ENCODE peak calls at places on chromosome 19, in five cellular contexts. One of them, this sample, is unnamed.

GRCh38 chr19:9054768-9055167 is 32.1 kb upstream of the OR1M1 start:
- DNase-seq in astrocyte: no peak
- DNase-seq in ovary: no peak
- DNase-seq in fibroblast of lung: no peak
- DNase-seq in WERI-Rb-1: no peak
- DNase-seq in this sample: no peak

GRCh38 chr19:46196410-46197124 is 33.0 kb upstream of the IGFL1 start:
- DNase-seq in astrocyte: no peak
- DNase-seq in ovary: no peak
- DNase-seq in fibroblast of lung: no peak
- DNase-seq in WERI-Rb-1: no peak
- DNase-seq in this sample: no peak

GRCh38 chr19:35269425-35270117 is 809 bp downstream of the USF2 start:
- DNase-seq in astrocyte: peak; percentile 63
- DNase-seq in ovary: peak; percentile 95
- DNase-seq in fibroblast of lung: peak; percentile 77
- DNase-seq in WERI-Rb-1: peak; percentile 93
- DNase-seq in this sample: peak; percentile 82

GRCh38 chr19:44738603-44739585 is 9.6 kb upstream of the BCL3 start:
- DNase-seq in astrocyte: no peak
- DNase-seq in ovary: no peak
- DNase-seq in fibroblast of lung: peak; percentile 36
- DNase-seq in WERI-Rb-1: no peak
- DNase-seq in this sample: no peak

GRCh38 chr19:55503447-55504251 is 15.4 kb downstream of the SSC5D start:
- DNase-seq in astrocyte: peak; percentile 72
- DNase-seq in ovary: peak; percentile 94
- DNase-seq in fibroblast of lung: peak; percentile 83
- DNase-seq in WERI-Rb-1: peak; percentile 93
- DNase-seq in this sample: peak; percentile 94

GRCh38 chr19:52662631-52663030 is 24.5 kb upstream of the ZNF83 start:
- DNase-seq in astrocyte: peak; percentile 10
- DNase-seq in ovary: no peak
- DNase-seq in fibroblast of lung: peak; percentile 20
- DNase-seq in WERI-Rb-1: no peak
- DNase-seq in this sample: no peak

GRCh38 chr19:10404888-10405808 is 1.8 kb upstream of the CDC37 start:
- DNase-seq in astrocyte: no peak
- DNase-seq in ovary: no peak
- DNase-seq in fibroblast of lung: peak; percentile 13
- DNase-seq in WERI-Rb-1: no peak
- DNase-seq in this sample: no peak

GRCh38 chr19:35539850-35540249 is 5.6 kb upstream of the TMEM147 start:
- DNase-seq in astrocyte: no peak
- DNase-seq in ovary: no peak
- DNase-seq in fibroblast of lung: no peak
- DNase-seq in WERI-Rb-1: no peak
- DNase-seq in this sample: no peak

GRCh38 chr19:6527893-6528543 is 2.8 kb upstream of the TNFSF9 start:
- DNase-seq in astrocyte: no peak
- DNase-seq in ovary: no peak
- DNase-seq in fibroblast of lung: no peak
- DNase-seq in WERI-Rb-1: no peak
- DNase-seq in this sample: no peak

GRCh38 chr19:42467437-42467760 is 24.7 kb upstream of the CXCL17 start:
- DNase-seq in astrocyte: no peak
- DNase-seq in ovary: no peak
- DNase-seq in fibroblast of lung: no peak
- DNase-seq in WERI-Rb-1: no peak
- DNase-seq in this sample: no peak

GRCh38 chr19:11662278-11662677 is 65.0 kb downstream of the ZNF627 start:
- DNase-seq in astrocyte: no peak
- DNase-seq in ovary: no peak
- DNase-seq in fibroblast of lung: no peak
- DNase-seq in WERI-Rb-1: no peak
- DNase-seq in this sample: no peak

DNA sequence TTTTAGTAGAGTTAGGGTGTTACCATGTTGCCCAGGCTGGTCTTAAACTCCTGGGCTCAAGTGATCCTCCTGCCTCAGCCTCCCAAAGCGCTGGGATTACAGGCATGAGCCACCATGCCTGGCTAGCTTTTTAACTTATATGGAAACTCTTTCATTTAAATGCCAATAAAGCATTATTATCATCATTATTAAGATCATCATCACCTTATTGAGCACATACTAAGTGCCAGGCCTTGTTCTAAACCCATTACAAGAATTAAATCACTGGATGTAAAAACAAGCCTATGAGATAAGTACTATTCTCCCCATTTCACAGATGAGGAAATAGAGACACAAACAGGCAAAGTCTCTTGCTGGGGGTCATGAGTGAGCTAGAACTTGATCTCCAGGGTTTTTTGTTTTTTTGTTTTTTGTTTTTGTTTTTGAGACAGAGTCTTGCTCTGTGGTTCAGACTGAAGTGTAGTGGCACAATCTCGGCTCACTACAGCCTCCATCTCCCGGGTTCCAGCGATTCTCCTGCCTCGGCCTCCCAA is 1.3 kb downstream of the GMFG start:
- DNase-seq in astrocyte: no peak
- DNase-seq in ovary: no peak
- DNase-seq in fibroblast of lung: no peak
- DNase-seq in WERI-Rb-1: no peak
- DNase-seq in this sample: no peak
- H3K27ac ChIP-seq in astrocyte: no peak overlapping the region
- H3K27ac ChIP-seq in ovary: no peak overlapping the region
- H3K27ac ChIP-seq in fibroblast of lung: no peak overlapping the region
- H3K27ac ChIP-seq in WERI-Rb-1: no peak overlapping the region
- H3K27ac ChIP-seq in this sample: no peak overlapping the region

GRCh38 chr19:56974554-56975207 is 134.2 kb upstream of the PEG3 start:
- DNase-seq in astrocyte: no peak
- DNase-seq in ovary: peak; percentile 51
- DNase-seq in fibroblast of lung: no peak
- DNase-seq in WERI-Rb-1: no peak
- DNase-seq in this sample: no peak
- H3K27ac ChIP-seq in astrocyte: no peak overlapping the region
- H3K27ac ChIP-seq in ovary: no peak overlapping the region
- H3K27ac ChIP-seq in fibroblast of lung: no peak overlapping the region
- H3K27ac ChIP-seq in WERI-Rb-1: no peak overlapping the region
- H3K27ac ChIP-seq in this sample: no peak overlapping the region

DNA sequence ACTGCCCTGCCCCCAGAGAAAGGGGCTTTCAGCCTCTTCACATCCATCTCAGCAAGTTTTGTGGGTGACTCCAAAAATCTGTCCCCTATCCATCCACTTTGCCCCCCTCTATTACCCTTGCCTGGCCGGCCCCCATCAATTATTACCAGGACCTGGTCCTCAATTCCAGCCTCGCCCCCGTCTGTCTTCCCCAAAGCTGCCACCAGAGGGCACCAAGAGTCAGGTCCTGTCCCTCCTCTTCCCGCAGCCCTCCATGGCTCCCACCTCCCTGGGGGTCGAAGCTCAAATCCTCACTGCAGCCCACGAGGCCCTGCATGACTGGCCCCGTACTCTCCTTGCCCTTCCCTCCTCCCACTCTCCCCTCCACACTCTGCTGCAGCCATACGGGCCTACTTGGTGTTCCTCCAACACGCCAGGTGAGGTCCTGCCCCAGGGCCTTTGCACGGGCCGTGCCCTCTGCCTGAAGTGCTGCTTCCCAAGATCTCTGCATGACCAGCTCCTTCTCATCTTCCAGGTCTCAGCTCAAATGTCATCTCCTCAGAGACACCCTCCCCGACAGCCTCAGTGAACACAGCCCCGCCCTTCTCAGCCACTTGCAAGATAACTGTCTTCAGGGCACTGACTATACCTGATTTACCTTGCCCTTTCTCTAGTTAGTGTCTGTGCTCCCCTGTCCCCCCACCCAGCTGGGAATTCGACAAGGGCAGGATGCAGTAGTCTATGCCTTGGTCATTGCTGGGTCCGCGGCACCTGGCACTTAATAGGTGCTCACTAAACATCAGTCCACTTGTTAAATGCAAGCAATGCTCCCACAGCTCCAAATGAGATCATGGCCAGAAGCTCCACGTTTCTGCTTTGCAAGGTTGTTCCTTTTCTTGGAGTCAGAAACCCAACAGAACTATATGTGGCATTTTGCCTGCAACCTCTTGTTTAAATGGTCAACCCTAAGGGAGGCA is 16.8 kb upstream of the SEMA6B start:
- DNase-seq in astrocyte: peak; percentile 17
- DNase-seq in ovary: peak; percentile 74
- DNase-seq in fibroblast of lung: peak; percentile 29
- DNase-seq in WERI-Rb-1: peak; percentile 79
- DNase-seq in this sample: no peak
- H3K27ac ChIP-seq in astrocyte: peak overlapping the region; percentile 69
- H3K27ac ChIP-seq in ovary: no peak overlapping the region
- H3K27ac ChIP-seq in fibroblast of lung: peak overlapping the region; percentile 54
- H3K27ac ChIP-seq in WERI-Rb-1: no peak overlapping the region
- H3K27ac ChIP-seq in this sample: no peak overlapping the region

GRCh38 chr19:18058208-18059009 is 28.3 kb downstream of the IL12RB1 start:
- DNase-seq in astrocyte: peak; percentile 31
- DNase-seq in ovary: peak; percentile 86
- DNase-seq in fibroblast of lung: peak; percentile 59
- DNase-seq in WERI-Rb-1: peak; percentile 73
- DNase-seq in this sample: peak; percentile 80
- H3K27ac ChIP-seq in astrocyte: no peak overlapping the region
- H3K27ac ChIP-seq in ovary: no peak overlapping the region
- H3K27ac ChIP-seq in fibroblast of lung: no peak overlapping the region
- H3K27ac ChIP-seq in WERI-Rb-1: peak overlapping the region; percentile 41
- H3K27ac ChIP-seq in this sample: peak overlapping the region; percentile 97

DNA sequence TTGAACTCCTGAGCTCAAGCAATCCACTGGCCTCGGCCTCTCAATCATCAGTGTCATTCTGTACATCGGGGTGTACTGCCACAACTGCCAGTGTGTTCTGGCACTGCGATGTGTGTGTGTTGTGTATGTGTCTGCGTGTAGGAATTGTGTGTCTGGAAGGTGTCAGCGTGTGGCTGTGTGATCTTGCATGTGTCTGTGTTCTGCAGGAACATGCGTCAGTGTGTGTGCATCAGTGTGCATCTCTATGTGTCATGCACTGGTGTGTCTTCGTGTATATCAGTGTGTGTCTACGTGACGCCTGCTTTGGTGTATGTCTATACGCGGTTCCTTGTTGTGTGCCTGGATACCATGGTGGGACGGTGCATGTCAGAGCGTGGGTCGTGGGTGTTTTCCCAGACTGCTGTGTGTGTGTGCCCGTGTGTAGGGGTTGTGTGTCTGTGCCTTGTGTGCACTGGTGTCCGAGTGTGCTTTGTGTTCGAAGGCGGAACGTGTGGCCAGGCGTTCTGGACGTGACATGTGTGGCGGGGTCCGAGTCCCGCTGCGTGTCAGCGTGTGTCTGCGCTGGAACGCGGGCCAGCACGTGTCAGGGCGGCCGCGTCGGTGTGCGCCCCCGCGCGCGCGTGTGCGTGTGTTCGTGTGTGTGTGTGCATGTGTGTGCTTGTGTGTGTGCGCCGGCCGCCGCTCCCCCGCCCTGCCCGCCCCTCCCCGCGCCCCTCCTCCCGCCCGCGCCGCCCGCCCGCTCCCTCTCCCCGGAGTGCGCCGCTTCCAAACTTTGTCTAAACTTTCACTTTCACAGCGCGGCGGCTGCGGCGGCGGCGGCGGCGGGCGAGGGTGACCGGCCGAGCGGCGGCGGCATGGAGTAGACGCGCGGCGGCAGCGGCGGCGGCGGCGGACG is at the start of gene NFIX:
- DNase-seq in astrocyte: no peak
- DNase-seq in ovary: peak; percentile 85
- DNase-seq in fibroblast of lung: peak; percentile 60
- DNase-seq in WERI-Rb-1: peak; percentile 30
- DNase-seq in this sample: peak; percentile 44
- H3K27ac ChIP-seq in astrocyte: peak within 1 kb of the TSS; percentile 63
- H3K27ac ChIP-seq in ovary: peak within 1 kb of the TSS; percentile 92
- H3K27ac ChIP-seq in fibroblast of lung: peak within 1 kb of the TSS; percentile 90
- H3K27ac ChIP-seq in WERI-Rb-1: no peak within 1 kb of the TSS
- H3K27ac ChIP-seq in this sample: peak within 1 kb of the TSS; percentile 86

DNA sequence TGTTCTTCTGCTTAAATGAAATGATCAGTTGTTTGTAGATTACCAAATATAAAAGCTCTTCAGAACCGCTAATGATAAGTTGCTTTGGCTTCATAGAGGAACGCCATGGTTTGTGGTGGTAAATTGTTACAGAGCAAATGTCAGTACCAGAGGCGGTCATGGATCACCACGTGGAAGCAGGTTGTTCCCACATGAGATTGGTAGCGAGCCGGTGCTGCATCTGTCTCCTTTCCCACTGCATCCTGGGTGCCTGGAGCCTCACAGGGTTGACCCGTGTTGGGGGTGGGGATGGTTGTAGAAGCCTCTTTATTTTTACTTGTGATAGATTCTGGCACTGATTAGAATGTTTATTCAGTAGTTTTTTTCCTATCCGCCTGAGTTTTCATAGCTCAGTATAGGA is 14.7 kb downstream of the GARRE1 start:
- DNase-seq in astrocyte: no peak
- DNase-seq in ovary: no peak
- DNase-seq in fibroblast of lung: no peak
- DNase-seq in WERI-Rb-1: no peak
- DNase-seq in this sample: no peak
- H3K27ac ChIP-seq in astrocyte: no peak overlapping the region
- H3K27ac ChIP-seq in ovary: no peak overlapping the region
- H3K27ac ChIP-seq in fibroblast of lung: no peak overlapping the region
- H3K27ac ChIP-seq in WERI-Rb-1: no peak overlapping the region
- H3K27ac ChIP-seq in this sample: peak overlapping the region; percentile 27

DNA sequence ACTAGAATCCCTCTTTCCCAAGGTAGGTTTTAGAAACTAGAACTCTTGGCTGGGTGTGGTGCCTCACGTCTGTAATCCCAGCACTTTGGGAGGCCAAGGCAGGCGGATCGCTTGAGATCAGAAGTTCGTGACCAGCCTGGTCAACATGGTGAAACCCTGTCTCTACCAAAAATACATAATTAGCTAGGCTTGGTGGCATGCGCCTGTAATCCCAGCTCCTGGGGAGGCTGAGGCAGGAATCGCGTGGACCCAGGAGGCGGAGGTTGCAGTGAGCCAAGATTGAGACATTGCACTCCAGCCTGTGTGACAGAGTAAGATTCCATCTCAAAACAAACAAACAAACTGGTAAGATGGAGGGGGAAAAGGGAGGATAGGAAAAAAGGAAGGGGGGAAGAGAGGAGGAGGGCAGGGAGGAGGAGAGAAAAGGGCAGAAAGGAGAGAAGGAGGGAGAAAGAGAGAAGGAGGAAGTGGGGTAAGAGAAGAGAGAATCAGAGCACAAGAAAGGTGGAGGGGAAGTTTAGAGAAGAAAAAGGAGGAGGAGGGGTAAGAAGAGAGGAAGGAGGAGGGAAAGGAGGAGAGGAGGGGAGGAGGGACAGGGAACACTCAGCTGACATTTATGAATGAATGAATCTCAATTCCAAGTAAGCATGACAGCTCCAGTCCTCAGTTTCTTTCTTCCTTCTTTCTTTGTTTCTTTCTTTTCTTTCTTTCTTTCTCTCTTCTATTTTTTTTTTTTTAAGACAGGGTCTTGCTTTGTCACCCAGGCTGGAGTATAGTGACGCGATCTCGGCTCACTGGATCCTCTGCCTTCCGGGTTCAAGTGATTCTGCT is 2.6 kb upstream of the SLC27A1 start:
- DNase-seq in astrocyte: no peak
- DNase-seq in ovary: no peak
- DNase-seq in fibroblast of lung: no peak
- DNase-seq in WERI-Rb-1: no peak
- DNase-seq in this sample: no peak
- H3K27ac ChIP-seq in astrocyte: no peak overlapping the region
- H3K27ac ChIP-seq in ovary: peak overlapping the region; percentile 86
- H3K27ac ChIP-seq in fibroblast of lung: no peak overlapping the region
- H3K27ac ChIP-seq in WERI-Rb-1: peak overlapping the region; percentile 93
- H3K27ac ChIP-seq in this sample: no peak overlapping the region

This sample was measured in substantia nigra.